ENCODE peak calls at places on chromosomes 3 and 15, in six cellular contexts. E is neuronal stem cell; B is mesothelial cell of epicardium; U is HTR-8/SVneo; N is activated naive CD4-positive, alpha-beta T cell treated with anti-CD3 and anti-CD28 coated beads for 36 hours; J is substantia nigra. M is an unnamed sample.

GRCh38 chr15:91879148-91879547 is 25.6 kb downstream of the SLCO3A1 start:
- DNase-seq in E (no peak), B (no peak), U (no peak), N (no peak), J (no peak), M (no peak)

GRCh38 chr15:51030649-51031316 is 63.9 kb downstream of the TNFAIP8L3 start:
- DNase-seq in E (no peak), B (no peak), U (no peak), N (no peak), J (no peak), M (no peak)

GRCh38 chr3:14397531-14397930 is 4.9 kb upstream of the SLC6A6 start:
- DNase-seq in E (no peak), B (no peak), U (no peak), N (no peak), J (no peak), M (no peak)

GRCh38 chr3:47441796-47442551 is 33.8 kb downstream of the SCAP start:
- DNase-seq in E (no peak), B (no peak), U (no peak), N (no peak), J (no peak), M (no peak)

GRCh38 chr3:46707601-46708011 is 6.4 kb downstream of the TMIE start:
- DNase-seq in E (no peak), B (peak; percentile 10), U (no peak), N (no peak), J (no peak), M (no peak)

GRCh38 chr3:37132334-37132733 is 42.0 kb downstream of the LRRFIP2 start:
- DNase-seq in E (no peak), B (no peak), U (no peak), N (no peak), J (no peak), M (no peak)

GRCh38 chr15:58329781-58330467 is 101.9 kb upstream of the LIPC start:
- DNase-seq in E (no peak), B (no peak), U (no peak), N (no peak), J (no peak), M (no peak)

GRCh38 chr3:126110431-126111125 is 26.7 kb upstream of the SLC41A3 start:
- DNase-seq in E (no peak), B (no peak), U (no peak), N (no peak), J (no peak), M (no peak)

GRCh38 chr15:74433592-74434259 is at the start of gene SEMA7A:
- DNase-seq in E (peak; percentile 80), B (peak; percentile 45), U (peak; percentile 90), N (peak; percentile 87), J (peak; percentile 80), M (peak; percentile 93)

GRCh38 chr15:35697549-35698299 is 151.8 kb upstream of the DPH6 start:
- DNase-seq in E (peak; percentile 12), B (no peak), U (no peak), N (no peak), J (no peak), M (no peak)

GRCh38 chr3:155560594-155560993 is 184.3 kb downstream of the PLCH1 start:
- DNase-seq in E (peak; percentile 1), B (no peak), U (no peak), N (no peak), J (no peak), M (no peak)

GRCh38 chr15:65405793-65406192 is 17.0 kb downstream of the IGDCC4 start:
- DNase-seq in E (no peak), B (no peak), U (no peak), N (no peak), J (no peak), M (no peak)

GRCh38 chr3:37910666-37911400 is 49.2 kb downstream of the CTDSPL start:
- DNase-seq in E (no peak), B (no peak), U (no peak), N (no peak), J (no peak), M (no peak)

GRCh38 chr15:26050271-26050670 is 187.1 kb upstream of the ATP10A start:
- DNase-seq in E (no peak), B (no peak), U (no peak), N (no peak), J (no peak), M (no peak)

GRCh38 chr3:170405101-170405500 is 13.6 kb upstream of the CLDN11 start:
- DNase-seq in E (no peak), B (no peak), U (no peak), N (no peak), J (no peak), M (no peak)

GRCh38 chr15:69127226-69127625 is 33.2 kb upstream of the GLCE start:
- DNase-seq in E (no peak), B (no peak), U (no peak), N (no peak), J (no peak), M (no peak)

GRCh38 chr15:29773816-29774215 is 48.5 kb downstream of the TJP1 start:
- DNase-seq in E (no peak), B (no peak), U (no peak), N (no peak), J (no peak), M (no peak)

GRCh38 chr15:89654311-89654761 is 931 bp downstream of the KIF7 start:
- DNase-seq in E (no peak), B (no peak), U (peak; percentile 40), N (no peak), J (no peak), M (no peak)

GRCh38 chr15:45458746-45459403 is 63.7 kb downstream of the SLC30A4 start:
- DNase-seq in E (peak; percentile 70), B (peak; percentile 57), U (no peak), N (peak; percentile 90), J (no peak), M (peak; percentile 84)

GRCh38 chr3:193483988-193484539 is 70.6 kb downstream of the ATP13A4 start:
- DNase-seq in E (no peak), B (no peak), U (no peak), N (no peak), J (no peak), M (no peak)

GRCh38 chr3:159785276-159785675 is 203.4 kb upstream of the IL12A start:
- DNase-seq in E (no peak), B (no peak), U (peak; percentile 48), N (no peak), J (no peak), M (no peak)

GRCh38 chr15:55970286-55970685 is 23.1 kb downstream of the NEDD4 start:
- DNase-seq in E (no peak), B (no peak), U (no peak), N (no peak), J (no peak), M (no peak)

GRCh38 chr15:43954181-43954621 is 127.4 kb downstream of the WDR76 start:
- DNase-seq in E (no peak), B (no peak), U (no peak), N (peak; percentile 13), J (no peak), M (no peak)

M was measured in erythroblast.